ENCODE peak calls at places on chromosomes 12 and 14, in four cellular contexts. E, O, K and T are unnamed samples.

GRCh38 chr14:28609228-28609828 is 157.3 kb upstream of the FOXG1 start:
- DNase-seq in E (peak), O (peak), K (peak), T (peak)

GRCh38 chr14:91167380-91167770 is 53.5 kb downstream of the DGLUCY start:
- DNase-seq in E (no peak), O (no peak), K (no peak), T (no peak)

GRCh38 chr12:43370299-43370698 is 181.7 kb downstream of the ADAMTS20 start:
- DNase-seq in E (no peak), O (peak), K (no peak), T (no peak)

GRCh38 chr12:92290881-92291280 is 145.2 kb upstream of the BTG1 start:
- DNase-seq in E (no peak), O (peak), K (no peak), T (no peak)

GRCh38 chr14:71856199-71856919 is 75.9 kb upstream of the RGS6 start:
- DNase-seq in E (no peak), O (no peak), K (no peak), T (peak)

GRCh38 chr14:92719421-92719820 is 29.0 kb downstream of the LGMN start:
- DNase-seq in E (no peak), O (peak), K (no peak), T (no peak)

GRCh38 chr12:121911824-121912585 is 6.4 kb upstream of the CFAP251 start:
- DNase-seq in E (no peak), O (no peak), K (no peak), T (no peak)

GRCh38 chr12:15728118-15728598 is 61.0 kb downstream of the EPS8 start:
- DNase-seq in E (no peak), O (peak), K (no peak), T (no peak)

GRCh38 chr14:100542619-100543205 is 44.5 kb downstream of the BEGAIN start:
- DNase-seq in E (no peak), O (no peak), K (no peak), T (no peak)

GRCh38 chr14:75960219-75960618 is 21.6 kb downstream of the TGFB3 start:
- DNase-seq in E (no peak), O (no peak), K (no peak), T (no peak)

GRCh38 chr14:96084796-96085195 is 45.6 kb downstream of the C14orf132 start:
- DNase-seq in E (no peak), O (no peak), K (no peak), T (no peak)

GRCh38 chr14:105148604-105149145 is 19.9 kb downstream of the JAG2 start:
- DNase-seq in E (no peak), O (no peak), K (peak), T (no peak)

GRCh38 chr12:31835276-31835882 is 106.6 kb upstream of the AMN1 start:
- DNase-seq in E (no peak), O (no peak), K (no peak), T (no peak)

GRCh38 chr12:120247621-120248030 is 17.9 kb downstream of the PXN start:
- DNase-seq in E (no peak), O (peak), K (no peak), T (no peak)

GRCh38 chr12:77947326-77947725 is 116.6 kb downstream of the NAV3 start:
- DNase-seq in E (no peak), O (peak), K (no peak), T (no peak)

GRCh38 chr12:54352891-54353874 is 11.1 kb downstream of the GPR84 start:
- DNase-seq in E (peak), O (peak), K (peak), T (no peak)

DNA sequence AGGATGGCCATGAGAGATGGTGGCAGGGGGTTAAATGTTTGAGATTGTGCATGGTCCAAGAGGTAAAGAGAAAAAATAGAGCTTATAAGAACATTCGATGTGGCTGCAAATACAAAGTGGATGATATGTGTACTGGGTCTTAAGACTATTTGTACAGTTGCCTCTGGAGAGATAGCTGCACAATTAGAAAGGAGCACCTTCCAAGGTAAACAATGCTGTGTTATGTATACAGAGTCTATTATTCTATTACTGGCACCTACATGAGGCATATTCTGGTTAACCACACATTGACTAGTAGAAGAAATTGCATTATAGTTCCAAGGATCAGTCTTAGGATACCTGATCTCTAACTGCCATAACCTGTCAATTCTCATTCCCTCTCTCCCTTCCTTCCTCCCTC is 238.0 kb upstream of the FOXN3 start:
- DNase-seq in E (no peak), O (no peak), K (no peak), T (no peak)
- H3K56ac ChIP-seq in E (no peak), O (no peak), K (no peak), T (no peak)

GRCh38 chr12:52266514-52266913 is 7.9 kb upstream of the KRT86 start:
- DNase-seq in E (no peak), O (no peak), K (no peak), T (no peak)

GRCh38 chr12:52262286-52262685 is 12.2 kb upstream of the KRT86 start:
- DNase-seq in E (no peak), O (no peak), K (no peak), T (no peak)

GRCh38 chr12:52267266-52267665 is 7.2 kb upstream of the KRT86 start:
- DNase-seq in E (no peak), O (no peak), K (no peak), T (no peak)

GRCh38 chr12:52263761-52264434 is 10.5 kb upstream of the KRT86 start:
- DNase-seq in E (no peak), O (no peak), K (no peak), T (no peak)

GRCh38 chr12:52264435-52264825 is 10.0 kb upstream of the KRT86 start:
- DNase-seq in E (no peak), O (no peak), K (no peak), T (no peak)
- H3K56ac ChIP-seq in E (no peak), O (no peak), K (no peak), T (no peak)

GRCh38 chr12:5746020-5746419 is 199.0 kb downstream of the ANO2 start:
- DNase-seq in E (no peak), O (no peak), K (no peak), T (no peak)

GRCh38 chr12:5746917-5747316 is 198.1 kb downstream of the ANO2 start:
- DNase-seq in E (no peak), O (no peak), K (no peak), T (no peak)

GRCh38 chr12:5748027-5748426 is 197.0 kb downstream of the ANO2 start:
- DNase-seq in E (no peak), O (no peak), K (no peak), T (no peak)

GRCh38 chr12:5746496-5746895 is 198.6 kb downstream of the ANO2 start:
- DNase-seq in E (no peak), O (no peak), K (no peak), T (no peak)

DNA sequence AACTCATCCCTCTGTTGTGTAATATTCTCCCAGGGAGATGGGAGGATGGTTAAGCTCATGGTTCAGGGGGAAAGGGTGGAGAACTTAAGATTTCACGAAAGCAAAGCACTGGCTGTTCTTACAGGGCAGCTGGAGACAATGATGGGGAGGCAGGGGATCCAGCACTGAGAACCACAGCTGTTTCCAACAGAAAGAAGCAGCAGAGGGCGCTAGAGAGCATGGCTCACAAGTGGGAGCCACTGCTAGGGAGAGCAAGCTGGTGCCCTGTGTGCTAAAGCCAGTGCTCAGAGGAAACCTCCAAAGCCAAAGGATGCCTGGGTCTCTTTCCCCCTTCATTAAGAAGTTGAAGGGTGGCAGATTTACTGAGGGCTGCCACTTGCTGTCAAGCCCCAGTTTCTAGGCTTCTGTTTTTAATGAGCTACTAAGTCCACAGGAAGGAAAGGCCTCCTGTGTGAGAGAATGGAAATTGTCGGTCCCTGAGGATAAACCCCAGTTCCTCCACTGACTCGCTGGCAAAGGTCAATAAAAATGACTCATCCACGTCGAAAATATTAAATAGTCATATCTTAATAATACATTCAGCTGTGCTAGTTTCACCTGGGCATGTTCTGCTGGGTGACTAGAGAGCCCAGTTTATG is 199.7 kb downstream of the ANO2 start:
- DNase-seq in E (peak), O (peak), K (peak), T (peak)
- H3K56ac ChIP-seq in E (no peak), O (no peak), K (no peak), T (no peak)

GRCh38 chr12:71661977-71662522 is 1.6 kb downstream of the ZFC3H1 start:
- DNase-seq in E (no peak), O (peak), K (no peak), T (no peak)

GRCh38 chr12:71663561-71664410 is at the start of the genes THAP2 and ZFC3H1:
- DNase-seq in E (peak), O (peak), K (peak), T (peak)

GRCh38 chr12:71664411-71665108 is 459 bp downstream of the THAP2 start:
- DNase-seq in E (no peak), O (peak), K (no peak), T (no peak)

GRCh38 chr12:71665109-71665476 is 992 bp downstream of the THAP2 start:
- DNase-seq in E (no peak), O (no peak), K (no peak), T (no peak)

GRCh38 chr12:71662861-71663560 is 637 bp downstream of the ZFC3H1 start:
- DNase-seq in E (peak), O (peak), K (peak), T (peak)
- H3K56ac ChIP-seq in E (no peak), O (peak), K (peak), T (peak)

DNA sequence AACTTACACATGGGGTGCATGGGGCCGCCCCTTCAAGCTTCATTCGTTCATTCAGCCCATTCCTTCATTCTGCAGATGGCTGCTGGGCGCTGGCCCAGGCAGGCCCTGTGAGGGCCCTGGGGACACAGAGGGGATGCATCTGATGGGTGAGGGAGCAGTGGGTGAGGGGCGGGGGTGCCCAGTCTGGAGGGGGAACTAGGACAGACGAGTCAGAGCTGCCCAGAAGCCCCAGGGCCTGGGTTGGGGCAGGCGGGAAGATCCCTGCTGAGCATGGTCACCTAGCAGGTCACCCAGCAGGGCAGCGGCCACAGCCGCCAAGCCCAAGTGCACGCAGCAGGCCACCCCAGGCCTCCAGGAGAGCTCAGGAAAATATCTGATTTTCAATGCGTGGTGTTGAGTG is 14.1 kb downstream of the TRMT61A start:
- DNase-seq in E (no peak), O (no peak), K (no peak), T (no peak)
- H3K56ac ChIP-seq in E (no peak), O (no peak), K (peak), T (peak)

GRCh38 chr14:77710364-77710763 is 2.5 kb downstream of the SLIRP start:
- DNase-seq in E (no peak), O (no peak), K (no peak), T (no peak)
- H3K56ac ChIP-seq in E (no peak), O (no peak), K (no peak), T (no peak)

GRCh38 chr14:36479344-36479743 is 40.7 kb downstream of the NKX2-1 start:
- DNase-seq in E (no peak), O (no peak), K (no peak), T (no peak)
- H3K56ac ChIP-seq in E (no peak), O (no peak), K (no peak), T (no peak)